ENCODE peak calls at places on chromosome X, in ten cellular contexts. M, P, Q, Z, S, E, G, I, O and U are unnamed samples.

GRCh38 chrX:77276742-77277141 is 170.4 kb upstream of the FGF16 start:
- DNase-seq in P (no peak), I (no peak), S (no peak), O (no peak), Q (no peak), G (no peak), M (no peak), E (no peak), Z (no peak), U (no peak)

GRCh38 chrX:119692241-119693031 is 532 bp downstream of the SEPTIN6 start:
- DNase-seq in I (peak), O (no peak), P (peak), Q (peak), E (no peak), M (peak), S (peak), Z (peak), G (peak), U (peak)

GRCh38 chrX:150007356-150007755 is 69.1 kb upstream of the EOLA2 start:
- DNase-seq in Q (no peak), Z (no peak), I (no peak), P (no peak), G (no peak), O (no peak), E (no peak), S (no peak), M (no peak), U (no peak)

GRCh38 chrX:15971696-15972095 is 117.1 kb upstream of the AP1S2 start:
- DNase-seq in O (no peak), Z (no peak), E (no peak), M (no peak), P (no peak), G (no peak), S (no peak), I (no peak), Q (no peak), U (no peak)

GRCh38 chrX:63656871-63657580 is 128.0 kb downstream of the ARHGEF9 start:
- DNase-seq in O (peak), S (peak), Q (peak), I (no peak), Z (no peak), P (no peak), G (no peak), E (no peak), M (no peak), U (no peak)

GRCh38 chrX:95076449-95076848 is 1402.4 kb downstream of the FAM133A start:
- DNase-seq in Z (no peak), I (no peak), S (no peak), O (no peak), M (no peak), G (no peak), E (no peak), Q (no peak), P (peak), U (no peak)

GRCh38 chrX:70970482-70970999 is 39.6 kb upstream of the SLC7A3 start:
- DNase-seq in P (no peak), Q (no peak), E (no peak), O (no peak), I (no peak), M (no peak), G (no peak), Z (no peak), S (no peak), U (no peak)

GRCh38 chrX:139201924-139202323 is 328.6 kb upstream of the F9 start:
- DNase-seq in Z (no peak), Q (no peak), M (no peak), E (no peak), O (no peak), I (no peak), G (no peak), S (no peak), P (no peak), U (no peak)

GRCh38 chrX:138890491-138890890 is 179.0 kb upstream of the FGF13 start:
- DNase-seq in Q (no peak), S (no peak), E (no peak), G (no peak), P (no peak), O (no peak), Z (no peak), I (no peak), M (no peak), U (no peak)

GRCh38 chrX:153909024-153909979 is 4.8 kb downstream of the AVPR2 start:
- DNase-seq in Z (peak), G (peak), S (peak), E (no peak), P (no peak), I (no peak), M (no peak), O (no peak), Q (peak), U (peak)

GRCh38 chrX:37349131-37350033 is at the start of gene PRRG1:
- DNase-seq in O (peak), E (peak), P (peak), M (peak), I (peak), Q (peak), G (peak), Z (peak), S (peak), U (peak)

GRCh38 chrX:23012162-23012561 is 12.4 kb downstream of the DDX53 start:
- DNase-seq in G (no peak), M (no peak), O (no peak), I (no peak), Z (no peak), P (no peak), S (no peak), Q (no peak), E (no peak), U (no peak)

GRCh38 chrX:114599903-114600302 is 16.0 kb downstream of the HTR2C start:
- DNase-seq in Q (no peak), M (no peak), P (no peak), Z (no peak), S (no peak), I (no peak), O (no peak), E (no peak), G (no peak), U (no peak)

GRCh38 chrX:148609766-148610698 is 109.6 kb downstream of the AFF2 start:
- DNase-seq in M (no peak), Z (no peak), I (no peak), P (peak), Q (no peak), S (no peak), O (no peak), E (no peak), G (no peak), U (no peak)

GRCh38 chrX:8304668-8305067 is 133.6 kb upstream of the VCX2 start:
- DNase-seq in G (no peak), Z (no peak), E (no peak), Q (no peak), M (no peak), I (no peak), O (no peak), P (no peak), S (no peak), U (no peak)

GRCh38 chrX:132146456-132146855 is 18.6 kb upstream of the FRMD7 start:
- DNase-seq in Z (no peak), S (no peak), E (no peak), I (no peak), M (no peak), Q (no peak), P (no peak), O (no peak), G (no peak), U (no peak)

GRCh38 chrX:68498508-68499379 is at the start of gene YIPF6:
- DNase-seq in E (peak), O (peak), I (peak), G (peak), P (peak), Q (peak), Z (peak), S (peak), M (peak), U (peak)

GRCh38 chrX:153573999-153574398 is 24.9 kb downstream of the CCNQ start:
- DNase-seq in Z (no peak), G (no peak), I (no peak), Q (no peak), S (no peak), E (no peak), O (no peak), P (no peak), M (no peak), U (no peak)

GRCh38 chrX:150897371-150898319 is 823 bp downstream of the CD99L2 start:
- DNase-seq in P (peak), O (peak), G (peak), I (peak), E (no peak), Q (no peak), S (peak), Z (peak), M (no peak), U (no peak)

GRCh38 chrX:74537011-74537390 is 77.4 kb downstream of the RLIM start:
- DNase-seq in Z (peak), I (peak), M (no peak), P (peak), E (no peak), G (no peak), O (peak), Q (no peak), S (no peak), U (peak)

GRCh38 chrX:19647731-19648588 is 132.7 kb upstream of the MAP3K15 start:
- DNase-seq in Q (no peak), E (no peak), O (no peak), G (no peak), S (no peak), I (no peak), Z (no peak), P (no peak), M (no peak), U (no peak)

GRCh38 chrX:7574325-7574724 is 268.6 kb upstream of the VCX start:
- DNase-seq in P (peak), Z (no peak), Q (no peak), G (no peak), S (no peak), O (no peak), I (no peak), M (no peak), E (no peak), U (no peak)

GRCh38 chrX:37347420-37347819 is 1.7 kb upstream of the PRRG1 start:
- DNase-seq in I (no peak), O (peak), M (no peak), Q (no peak), S (no peak), E (no peak), Z (no peak), G (no peak), P (peak), U (no peak)

GRCh38 chrX:85379174-85379907 is at the start of gene POF1B:
- DNase-seq in S (no peak), I (no peak), Z (no peak), G (peak), M (no peak), Q (no peak), P (peak), E (no peak), O (no peak), U (no peak)

GRCh38 chrX:119682019-119682989 is 10.7 kb downstream of the SEPTIN6 start:
- DNase-seq in O (no peak), I (no peak), E (no peak), M (no peak), S (no peak), G (no peak), Q (no peak), Z (no peak), P (no peak), U (no peak)

GRCh38 chrX:24672701-24673190 is 21.0 kb upstream of the POLA1 start:
- DNase-seq in E (no peak), M (no peak), P (peak), Z (no peak), O (no peak), S (no peak), I (no peak), G (no peak), Q (no peak), U (no peak)
- H3K27ac ChIP-seq in E (no peak), M (no peak), P (peak), Z (no peak), O (no peak), S (no peak), I (no peak), G (peak), Q (no peak), U (no peak)

GRCh38 chrX:9560219-9560618 is 95.4 kb downstream of the TBL1X start:
- DNase-seq in Z (no peak), Q (no peak), I (peak), S (no peak), E (no peak), P (no peak), M (no peak), G (no peak), O (no peak), U (no peak)

GRCh38 chrX:9562851-9563250 is 98.0 kb downstream of the TBL1X start:
- DNase-seq in O (peak), Z (peak), P (peak), G (no peak), M (no peak), I (no peak), E (no peak), Q (peak), S (peak), U (no peak)

GRCh38 chrX:9561199-9561598 is 96.3 kb downstream of the TBL1X start:
- DNase-seq in P (no peak), Z (no peak), O (no peak), Q (no peak), E (no peak), G (no peak), S (no peak), M (no peak), I (no peak), U (no peak)

GRCh38 chrX:9569875-9570274 is 105.0 kb downstream of the TBL1X start:
- DNase-seq in M (no peak), E (no peak), Z (peak), I (no peak), P (no peak), S (no peak), G (no peak), Q (no peak), O (no peak), U (no peak)

DNA sequence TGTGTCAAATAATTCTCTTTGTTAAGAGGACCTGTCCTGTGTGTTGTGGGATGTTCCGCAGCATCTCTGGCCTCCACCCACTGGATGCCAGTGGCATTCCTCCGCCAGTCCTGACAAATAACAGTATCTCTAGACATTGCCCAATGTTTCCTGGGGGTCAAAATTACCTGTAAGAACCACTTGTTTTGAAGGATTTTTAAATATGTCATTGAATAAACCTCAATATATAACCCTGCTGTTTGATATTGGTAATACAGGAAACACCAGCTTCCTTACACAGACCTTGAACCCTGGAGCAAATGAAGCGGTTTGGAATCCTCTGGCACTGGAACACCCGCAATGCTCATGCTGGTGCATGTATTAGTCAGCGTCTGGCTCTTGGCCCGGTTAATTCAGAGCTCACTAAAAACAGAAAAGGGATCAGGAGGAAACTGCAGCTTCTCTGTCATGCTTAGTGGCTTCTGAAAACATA is 101.3 kb downstream of the TBL1X start:
- DNase-seq in M (no peak), S (peak), I (peak), Q (peak), O (peak), E (no peak), G (no peak), Z (peak), P (peak), U (peak)
- H3K27ac ChIP-seq in M (peak), S (no peak), I (peak), Q (no peak), O (no peak), E (no peak), G (no peak), Z (no peak), P (no peak), U (peak)

DNA sequence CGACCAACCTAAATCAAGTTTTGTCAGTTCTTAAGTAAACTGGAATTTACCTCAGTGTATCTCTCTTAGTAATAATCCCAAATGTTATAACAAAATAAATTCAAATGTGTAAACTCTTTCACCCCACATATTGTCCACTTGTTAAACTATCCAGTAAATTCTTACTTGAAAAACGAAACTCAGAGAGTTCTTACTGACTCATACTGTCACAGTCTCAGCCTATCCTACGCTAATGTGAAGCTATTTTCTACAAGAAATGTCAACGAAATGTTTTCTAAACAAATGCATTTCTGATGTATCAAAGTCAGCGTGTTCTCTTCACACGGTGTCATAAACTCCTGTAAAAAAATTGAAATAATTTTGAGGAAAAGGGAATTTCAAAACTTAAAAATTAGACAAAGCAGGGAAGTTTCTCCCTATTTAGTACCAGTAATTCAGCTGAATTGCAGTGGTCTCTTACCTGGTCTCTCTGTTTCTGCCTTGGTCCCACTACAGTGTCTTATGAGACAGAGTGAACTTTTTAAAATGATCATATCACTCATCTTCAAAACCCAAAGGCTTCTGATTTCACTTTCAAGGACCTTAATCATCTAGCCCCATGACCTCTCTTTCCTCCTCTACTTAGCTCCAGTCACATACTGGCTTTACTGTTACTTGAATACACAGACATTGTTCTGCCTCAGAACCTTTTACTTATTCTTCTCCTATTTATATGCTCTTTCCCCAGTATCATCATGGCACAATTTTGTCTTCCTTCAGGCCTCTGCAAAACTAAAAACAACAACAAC is 63.3 kb downstream of the DCAF8L1 start:
- DNase-seq in Q (no peak), G (no peak), I (no peak), Z (no peak), O (no peak), S (no peak), M (no peak), P (no peak), E (no peak), U (no peak)
- H3K27ac ChIP-seq in Q (no peak), G (no peak), I (no peak), Z (no peak), O (no peak), S (no peak), M (no peak), P (no peak), E (no peak), U (no peak)

GRCh38 chrX:46579250-46579649 is 5.7 kb downstream of the CHST7 start:
- DNase-seq in Z (no peak), O (no peak), I (no peak), S (no peak), M (no peak), Q (no peak), E (no peak), P (no peak), G (no peak), U (no peak)

GRCh38 chrX:46575586-46575985 is 2.0 kb downstream of the CHST7 start:
- DNase-seq in Q (no peak), S (no peak), G (no peak), O (no peak), I (no peak), P (no peak), M (no peak), Z (no peak), E (no peak), U (no peak)

GRCh38 chrX:46575991-46576392 is 2.4 kb downstream of the CHST7 start:
- DNase-seq in Q (peak), M (no peak), O (peak), Z (peak), P (no peak), E (no peak), S (no peak), G (no peak), I (peak), U (peak)

GRCh38 chrX:46576458-46576857 is 2.9 kb downstream of the CHST7 start:
- DNase-seq in I (no peak), Q (peak), P (no peak), M (no peak), S (no peak), E (no peak), G (no peak), O (peak), Z (peak), U (peak)

DNA sequence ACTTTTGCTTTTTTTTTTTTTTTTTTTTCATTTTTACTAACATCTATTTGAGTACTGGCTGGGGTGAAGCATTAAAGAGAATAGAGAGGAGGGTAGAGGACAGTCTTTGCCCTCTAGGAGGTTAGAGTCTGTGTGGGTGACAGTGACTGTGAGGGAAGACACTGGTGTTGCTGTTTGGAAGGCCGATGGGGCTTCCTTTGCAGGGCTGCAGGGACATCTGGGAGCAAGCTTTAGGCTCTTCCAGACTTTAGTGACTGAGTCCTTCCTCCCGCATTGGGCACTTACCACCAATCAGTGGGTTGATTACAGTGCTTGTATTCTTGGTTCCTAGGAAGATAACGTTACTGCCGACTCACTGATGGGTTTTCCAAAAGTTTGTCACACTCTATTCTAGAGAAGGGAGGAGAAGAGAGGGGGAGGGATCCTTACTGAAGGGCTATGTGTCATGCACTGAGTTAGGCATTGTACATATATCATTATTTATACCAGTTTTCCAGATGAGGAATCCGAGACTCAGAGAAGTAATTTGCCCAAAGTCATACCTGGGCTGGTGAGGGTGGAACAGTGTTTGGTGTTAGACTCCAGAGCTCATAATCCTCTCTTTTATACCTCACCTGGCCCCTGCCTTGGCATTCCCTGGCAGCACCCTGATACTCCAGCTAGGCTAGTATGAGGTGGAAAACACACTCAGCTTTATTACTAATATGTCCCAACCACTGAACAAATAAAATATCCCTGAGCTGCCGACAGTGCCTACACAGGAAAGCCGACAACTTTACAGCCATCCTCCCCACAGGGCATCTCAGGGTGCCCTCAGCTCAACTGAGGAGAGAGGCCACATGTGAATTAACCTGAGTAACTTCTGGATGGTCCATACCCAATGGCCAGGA is 3.8 kb downstream of the CHST7 start:
- DNase-seq in O (no peak), S (no peak), Z (no peak), M (no peak), I (no peak), Q (no peak), P (no peak), G (no peak), E (no peak), U (no peak)
- H3K27ac ChIP-seq in O (no peak), S (no peak), Z (peak), M (no peak), I (no peak), Q (peak), P (no peak), G (no peak), E (no peak), U (peak)

GRCh38 chrX:41478397-41478911 is 31.3 kb downstream of the NYX start:
- DNase-seq in M (no peak), P (no peak), I (no peak), Z (no peak), G (no peak), E (no peak), S (no peak), Q (no peak), O (no peak), U (no peak)
- H3K27ac ChIP-seq in M (no peak), P (no peak), I (no peak), Z (no peak), G (no peak), E (no peak), S (no peak), Q (no peak), O (peak), U (no peak)

GRCh38 chrX:53087378-53087777 is 5.2 kb downstream of the TSPYL2 start:
- DNase-seq in Z (no peak), G (no peak), Q (no peak), S (no peak), I (no peak), P (no peak), M (no peak), O (no peak), E (no peak), U (no peak)
- H3K27ac ChIP-seq in Z (peak), G (no peak), Q (peak), S (no peak), I (no peak), P (no peak), M (no peak), O (peak), E (no peak), U (peak)

GRCh38 chrX:45571453-45571852 is 370.8 kb upstream of the DIPK2B start:
- DNase-seq in I (no peak), Q (no peak), E (no peak), M (no peak), Z (no peak), P (no peak), G (no peak), S (no peak), O (no peak), U (no peak)
- H3K27ac ChIP-seq in I (no peak), Q (no peak), E (no peak), M (no peak), Z (no peak), P (no peak), G (no peak), S (no peak), O (no peak), U (no peak)

GRCh38 chrX:134554291-134554690 is 94.3 kb downstream of the HPRT1 start:
- DNase-seq in P (no peak), S (no peak), G (no peak), I (no peak), E (no peak), O (no peak), Q (no peak), M (no peak), Z (no peak), U (no peak)
- H3K27ac ChIP-seq in P (no peak), S (no peak), G (no peak), I (no peak), E (no peak), O (no peak), Q (no peak), M (no peak), Z (no peak), U (no peak)

GRCh38 chrX:65690057-65690855 is 22.8 kb downstream of the MSN start:
- DNase-seq in P (no peak), Z (peak), G (no peak), S (peak), I (peak), M (peak), Q (no peak), O (peak), E (no peak), U (no peak)
- H3K27ac ChIP-seq in P (no peak), Z (peak), G (no peak), S (no peak), I (peak), M (peak), Q (no peak), O (peak), E (peak), U (peak)